ENCODE peak calls at places on chromosomes 12 and 14, in six cellular contexts. U is HepG2, S is A549, W is GM12878, G is upper lobe of left lung, X is K562. R is an unnamed sample.

GRCh38 chr14:103693514-103693913 is 21.7 kb downstream of the XRCC3 start:
- ATAC-seq in W (no peak), G (peak), U (no peak), S (no peak), X (no peak), R (no peak)

GRCh38 chr12:132167610-132168310 is 23.5 kb downstream of the NOC4L start:
- ATAC-seq in U (no peak), S (no peak), X (peak), W (no peak), G (no peak), R (no peak)

GRCh38 chr14:103969961-103970360 is 27.6 kb upstream of the RD3L start:
- ATAC-seq in G (no peak), U (no peak), W (no peak), X (no peak), S (peak), R (no peak)

GRCh38 chr14:32129124-32129523 is 52.0 kb downstream of the ARHGAP5 start:
- ATAC-seq in W (no peak), S (peak), X (no peak), G (no peak), U (no peak), R (no peak)

GRCh38 chr12:49389092-49389703 is 21.9 kb downstream of the SPATS2 start:
- ATAC-seq in G (no peak), W (no peak), U (no peak), X (no peak), S (no peak), R (no peak)

GRCh38 chr12:31206038-31206670 is 119.8 kb downstream of the SINHCAF start:
- ATAC-seq in S (no peak), X (no peak), W (no peak), U (no peak), G (no peak), R (peak)

GRCh38 chr12:59459966-59460365 is 135.9 kb upstream of the SLC16A7 start:
- ATAC-seq in U (no peak), W (no peak), X (no peak), S (no peak), G (no peak), R (no peak)

GRCh38 chr14:54739514-54739913 is 163.1 kb downstream of the GCH1 start:
- ATAC-seq in X (no peak), G (no peak), S (no peak), W (no peak), U (no peak), R (no peak)

GRCh38 chr12:132282950-132283771 is 46.2 kb downstream of the GALNT9 start:
- ATAC-seq in U (no peak), G (no peak), W (no peak), X (no peak), S (no peak), R (no peak)

GRCh38 chr14:99574099-99574880 is 29.7 kb downstream of the CCDC85C start:
- ATAC-seq in W (no peak), U (peak), S (peak), G (peak), X (no peak), R (peak)

GRCh38 chr14:103483600-103483999 is 39.0 kb downstream of the CKB start:
- ATAC-seq in S (no peak), U (no peak), W (no peak), X (no peak), G (no peak), R (no peak)

GRCh38 chr12:98320026-98320425 is 195.4 kb upstream of the TMPO start:
- ATAC-seq in W (peak), U (no peak), G (no peak), X (no peak), S (no peak), R (no peak)

GRCh38 chr12:81146228-81147225 is 68.6 kb downstream of the ACSS3 start:
- ATAC-seq in G (no peak), W (no peak), S (no peak), U (peak), X (no peak), R (no peak)

GRCh38 chr12:103806807-103807206 is 34.2 kb downstream of the NT5DC3 start:
- ATAC-seq in W (no peak), G (no peak), S (no peak), U (no peak), X (no peak), R (peak)

GRCh38 chr12:68491204-68491960 is 119.3 kb upstream of the RAP1B start:
- ATAC-seq in G (no peak), U (no peak), S (no peak), W (no peak), X (no peak), R (no peak)

GRCh38 chr12:7667025-7667575 is 1.4 kb upstream of the APOBEC1 start:
- ATAC-seq in S (peak), U (no peak), X (no peak), W (no peak), G (no peak), R (no peak)

GRCh38 chr12:63899396-63899795 is 54.9 kb downstream of the SRGAP1 start:
- ATAC-seq in S (no peak), X (no peak), G (no peak), U (no peak), W (peak), R (no peak)

GRCh38 chr12:122646568-122647220 is 56.5 kb downstream of the HCAR2 start:
- ATAC-seq in U (no peak), W (peak), X (peak), G (peak), S (peak), R (no peak)

GRCh38 chr12:57208116-57208945 is 8.3 kb upstream of the NXPH4 start:
- ATAC-seq in X (no peak), G (no peak), W (peak), S (no peak), U (no peak), R (no peak)

GRCh38 chr12:120481022-120481767 is 11.6 kb upstream of the SRSF9 start:
- ATAC-seq in G (no peak), U (no peak), X (peak), S (no peak), W (no peak), R (no peak)

GRCh38 chr14:32545858-32546210 is 216.7 kb downstream of the AKAP6 start:
- ATAC-seq in W (no peak), U (no peak), X (no peak), G (no peak), S (no peak), R (no peak)

GRCh38 chr12:132604108-132605054 is 6.0 kb downstream of the LRCOL1 start:
- ATAC-seq in X (no peak), W (no peak), G (no peak), U (no peak), S (no peak), R (peak)

GRCh38 chr14:65879218-65880009 is 466.9 kb downstream of the FUT8 start:
- ATAC-seq in X (no peak), U (no peak), W (no peak), G (no peak), S (peak), R (no peak)

GRCh38 chr14:102822311-102822863 is 45.1 kb downstream of the TRAF3 start:
- ATAC-seq in S (no peak), X (no peak), U (no peak), W (peak), G (no peak), R (no peak)

GRCh38 chr12:92602476-92602875 is 100.3 kb upstream of the PLEKHG7 start:
- ATAC-seq in X (no peak), U (no peak), W (no peak), G (no peak), S (peak), R (no peak)

GRCh38 chr12:22312336-22312735 is 22.2 kb downstream of the ST8SIA1 start:
- ATAC-seq in X (no peak), W (no peak), S (no peak), G (peak), U (no peak), R (no peak)

GRCh38 chr12:120783197-120783596 is 57.6 kb downstream of the ACADS start:
- ATAC-seq in G (no peak), S (no peak), U (no peak), X (no peak), W (no peak), R (no peak)

GRCh38 chr14:53858344-53858682 is 98.3 kb downstream of the BMP4 start:
- ATAC-seq in X (no peak), W (no peak), G (no peak), U (peak), S (no peak), R (no peak)

GRCh38 chr12:122610911-122611310 is 83.9 kb downstream of the KNTC1 start:
- ATAC-seq in G (no peak), W (no peak), S (no peak), X (no peak), U (no peak), R (no peak)

GRCh38 chr12:79555006-79555925 is 135.5 kb downstream of the PAWR start:
- ATAC-seq in X (no peak), S (peak), U (no peak), G (no peak), W (peak), R (no peak)

GRCh38 chr14:51507556-51508511 is 143.9 kb upstream of the FRMD6 start:
- ATAC-seq in W (no peak), S (no peak), U (no peak), G (peak), X (no peak), R (peak)

GRCh38 chr12:89225401-89225800 is 126.9 kb downstream of the DUSP6 start:
- ATAC-seq in G (peak), S (no peak), W (peak), X (no peak), U (no peak), R (peak)

GRCh38 chr12:92674500-92674899 is 28.3 kb upstream of the PLEKHG7 start:
- ATAC-seq in X (no peak), U (no peak), G (no peak), W (no peak), S (no peak), R (no peak)

GRCh38 chr14:59183150-59183549 is 5.3 kb upstream of the DAAM1 start:
- ATAC-seq in U (no peak), S (no peak), G (no peak), X (no peak), W (no peak), R (no peak)

GRCh38 chr14:93800038-93800937 is 12.0 kb upstream of the PRIMA1 start:
- ATAC-seq in W (no peak), U (peak), X (no peak), S (peak), G (no peak), R (peak)

GRCh38 chr14:64952598-64953309 is 10.2 kb upstream of the GPX2 start:
- ATAC-seq in U (no peak), G (no peak), X (peak), S (peak), W (peak), R (no peak)

GRCh38 chr12:15088115-15088514 is 115.3 kb downstream of the PDE6H start:
- ATAC-seq in W (peak), G (no peak), U (no peak), S (no peak), X (no peak), R (no peak)

DNA sequence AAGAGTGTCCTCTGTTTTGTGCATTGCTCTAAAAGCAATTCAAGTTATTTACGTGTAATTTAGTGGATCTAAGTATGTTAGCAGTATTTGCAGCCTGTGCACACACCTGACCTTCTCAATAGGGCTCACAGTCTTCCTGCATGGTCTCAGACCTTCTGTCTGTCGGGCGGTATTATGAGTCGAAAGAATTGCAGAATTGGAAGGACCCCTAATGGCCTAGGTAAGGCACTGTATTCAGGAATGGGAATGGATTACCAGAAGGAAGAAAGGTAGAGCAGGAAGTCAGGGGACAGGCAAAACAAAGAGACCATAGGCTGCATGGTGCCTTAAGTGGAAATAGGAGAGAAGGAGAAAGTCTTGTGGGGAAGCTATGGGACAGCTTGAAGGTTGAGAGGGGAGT is 341.6 kb downstream of the VRK1 start:
- ATAC-seq in W (no peak), U (no peak), X (peak), S (no peak), G (no peak), R (no peak)
- TF ChIP-seq EP300 in W (no peak), U (no peak), X (no peak), S (no peak), G (no peak), R (no peak)

GRCh38 chr14:68257969-68258368 is 438.4 kb downstream of the RAD51B start:
- ATAC-seq in G (no peak), U (no peak), S (no peak), X (no peak), W (no peak), R (no peak)
- TF ChIP-seq EP300 in G (no peak), U (no peak), S (no peak), X (no peak), W (no peak), R (no peak)

DNA sequence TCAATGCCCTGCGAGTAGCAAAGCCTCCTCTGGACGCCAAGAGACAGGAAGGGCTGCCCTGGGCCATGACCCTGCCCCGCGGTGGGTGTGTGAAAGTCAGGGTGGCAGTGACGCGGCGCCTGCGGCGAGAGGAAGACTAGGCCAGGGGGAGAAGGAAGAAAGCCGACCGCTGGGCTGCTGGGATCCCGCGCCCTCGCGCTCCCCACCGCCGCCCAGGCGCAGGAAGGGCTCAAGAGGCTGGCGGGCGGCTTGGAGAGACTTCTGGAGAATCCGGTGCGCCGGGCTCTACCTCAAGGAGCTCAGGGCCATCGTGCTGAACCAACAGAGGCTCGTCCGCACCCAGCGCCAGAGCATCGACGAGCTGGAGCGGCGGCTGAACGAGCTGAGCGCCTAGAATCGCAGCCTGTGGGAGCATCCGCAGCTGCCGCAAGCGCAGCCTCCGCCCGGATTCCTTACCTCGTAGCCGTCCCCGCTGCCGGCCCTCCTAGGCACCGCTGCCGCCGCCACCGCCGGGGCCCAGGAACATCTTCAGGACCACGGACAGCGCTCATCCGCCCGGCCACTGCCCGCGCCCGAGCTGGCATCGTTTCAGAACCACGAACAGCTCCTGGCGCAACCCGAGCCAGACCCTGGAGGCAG is 105.0 kb upstream of the PRB2 start:
- ATAC-seq in U (peak), W (peak), X (peak), G (peak), S (peak), R (peak)
- TF ChIP-seq EP300 in U (no peak), W (no peak), X (no peak), G (no peak), S (no peak), R (no peak)

GRCh38 chr14:68949236-68949965 is 29.7 kb downstream of the ACTN1 start:
- ATAC-seq in G (no peak), S (no peak), W (no peak), U (no peak), X (no peak), R (no peak)

GRCh38 chr14:68946423-68946822 is 32.7 kb downstream of the ACTN1 start:
- ATAC-seq in X (no peak), G (no peak), S (no peak), U (no peak), W (no peak), R (no peak)

GRCh38 chr14:68948686-68949085 is 30.4 kb downstream of the ACTN1 start:
- ATAC-seq in S (no peak), W (no peak), X (no peak), G (no peak), U (no peak), R (no peak)

GRCh38 chr14:68945585-68946289 is 33.4 kb downstream of the ACTN1 start:
- ATAC-seq in U (peak), G (no peak), X (peak), S (no peak), W (peak), R (no peak)

GRCh38 chr14:68947802-68948201 is 31.3 kb downstream of the ACTN1 start:
- ATAC-seq in U (no peak), G (peak), S (peak), W (peak), X (peak), R (peak)
- TF ChIP-seq EP300 in U (no peak), G (no peak), S (no peak), W (no peak), X (no peak), R (peak)

GRCh38 chr12:124434364-124434763 is 133.0 kb downstream of the NCOR2 start:
- ATAC-seq in S (no peak), X (no peak), W (no peak), U (no peak), G (no peak), R (no peak)
- TF ChIP-seq EP300 in S (no peak), X (no peak), W (no peak), U (no peak), G (no peak), R (no peak)

DNA sequence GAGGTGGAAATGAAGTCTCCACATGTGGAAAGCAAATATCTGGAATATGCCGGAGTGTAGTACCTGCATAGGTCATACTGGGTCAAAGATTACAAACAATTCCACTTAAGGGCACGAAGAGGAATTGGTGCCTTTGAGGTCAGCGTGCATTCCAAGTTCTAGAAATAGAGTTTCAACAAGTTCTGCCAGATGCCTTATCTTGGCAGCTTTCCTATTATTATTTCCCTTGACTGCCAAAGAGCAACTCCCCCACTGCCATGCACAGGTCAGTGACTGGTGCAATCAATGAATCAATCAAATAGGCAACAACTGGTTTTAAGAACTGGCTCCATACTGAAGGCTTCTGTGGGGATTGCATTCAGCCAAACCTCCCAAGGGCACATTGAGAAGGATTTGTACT is 115.4 kb upstream of the PCED1B start:
- ATAC-seq in S (no peak), X (no peak), U (no peak), W (no peak), G (no peak), R (peak)
- TF ChIP-seq EP300 in S (no peak), X (no peak), U (no peak), W (no peak), G (no peak), R (no peak)

DNA sequence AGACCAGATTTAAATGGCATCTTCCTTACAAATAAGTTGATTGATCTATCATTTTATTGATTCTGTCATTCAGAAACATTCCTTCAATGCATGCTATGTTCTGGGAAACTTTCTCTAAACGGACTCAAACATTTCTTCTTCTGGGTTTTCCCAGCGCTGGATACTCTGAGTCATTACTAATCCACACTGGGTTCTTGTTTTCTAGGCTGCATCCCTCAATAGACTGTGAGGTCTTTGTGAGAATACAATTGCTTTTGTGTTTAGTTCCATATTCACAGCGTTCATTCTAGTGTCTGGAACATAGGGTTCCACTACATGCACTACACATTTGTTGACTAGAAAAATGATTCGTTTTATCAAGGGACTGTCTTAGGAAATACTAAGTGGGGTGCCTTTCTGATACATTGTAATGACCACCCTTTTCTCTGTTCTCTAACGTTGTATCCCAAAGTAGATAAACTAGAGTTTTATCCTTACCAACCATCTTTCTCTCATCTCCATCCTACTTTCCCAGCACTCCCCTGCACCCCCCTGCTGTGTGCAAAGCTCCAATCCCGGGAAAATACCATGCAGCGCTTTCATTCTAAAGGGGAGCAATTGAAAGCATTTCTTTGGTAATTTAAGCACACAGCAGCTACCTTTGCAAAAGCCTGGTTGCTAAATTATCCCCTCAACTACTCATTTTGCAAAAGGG is 878.7 kb downstream of the DIO2 start:
- ATAC-seq in G (no peak), X (no peak), S (no peak), W (no peak), U (no peak), R (no peak)
- TF ChIP-seq EP300 in G (no peak), X (no peak), S (no peak), W (no peak), U (no peak), R (no peak)